ENCODE peak calls at places on chromosomes 4 and X, in four cellular contexts. One of them, this sample, is unnamed.

GRCh38 chr4:8135666-8136065 is 22.9 kb downstream of the ABLIM2 start:
- DNase-seq in uterus: no peak
- DNase-seq in thoracic aorta: no peak
- DNase-seq in AG09319: no peak
- DNase-seq in this sample: no peak

GRCh38 chr4:187172340-187172761 is 448.7 kb upstream of the FAT1 start:
- DNase-seq in uterus: no peak
- DNase-seq in thoracic aorta: no peak
- DNase-seq in AG09319: peak; percentile 58
- DNase-seq in this sample: no peak

GRCh38 chr4:133982533-133983224 is 218.9 kb downstream of the PABPC4L start:
- DNase-seq in thoracic aorta: no peak
- DNase-seq in uterus: no peak
- DNase-seq in AG09319: no peak
- DNase-seq in this sample: no peak

GRCh38 chr4:16864199-16864598 is 34.2 kb downstream of the LDB2 start:
- DNase-seq in thoracic aorta: no peak
- DNase-seq in AG09319: no peak
- DNase-seq in uterus: no peak
- DNase-seq in this sample: no peak

GRCh38 chr4:128782076-128782715 is 27.3 kb upstream of the JADE1 start:
- DNase-seq in thoracic aorta: no peak
- DNase-seq in uterus: peak; percentile 20
- DNase-seq in AG09319: no peak
- DNase-seq in this sample: peak; percentile 54

GRCh38 chr4:55768291-55768690 is 51.3 kb upstream of the EXOC1L start:
- DNase-seq in AG09319: peak; percentile 12
- DNase-seq in uterus: no peak
- DNase-seq in thoracic aorta: no peak
- DNase-seq in this sample: no peak

GRCh38 chrX:138127314-138127713 is 561.4 kb downstream of the ZIC3 start:
- DNase-seq in uterus: no peak
- DNase-seq in thoracic aorta: no peak
- DNase-seq in AG09319: no peak
- DNase-seq in this sample: no peak

GRCh38 chrX:119736206-119736764 is 22.1 kb upstream of the SOWAHD start:
- DNase-seq in AG09319: no peak
- DNase-seq in uterus: no peak
- DNase-seq in thoracic aorta: no peak
- DNase-seq in this sample: no peak

GRCh38 chrX:10137516-10137915 is 19.3 kb upstream of the CLCN4 start:
- DNase-seq in AG09319: no peak
- DNase-seq in uterus: no peak
- DNase-seq in thoracic aorta: no peak
- DNase-seq in this sample: no peak

GRCh38 chrX:29762006-29762405 is 453.4 kb upstream of the MAGEB2 start:
- DNase-seq in thoracic aorta: no peak
- DNase-seq in AG09319: no peak
- DNase-seq in uterus: no peak
- DNase-seq in this sample: no peak

GRCh38 chr4:145473203-145473602 is 8.4 kb upstream of the SMAD1 start:
- DNase-seq in AG09319: no peak
- DNase-seq in uterus: no peak
- DNase-seq in thoracic aorta: no peak
- DNase-seq in this sample: no peak

GRCh38 chr4:105088110-105088879 is 58.4 kb upstream of the TET2 start:
- DNase-seq in AG09319: peak; percentile 58
- DNase-seq in uterus: peak; percentile 22
- DNase-seq in thoracic aorta: no peak
- DNase-seq in this sample: no peak

GRCh38 chrX:71111851-71112468 is 583 bp upstream of the IL2RG start:
- DNase-seq in thoracic aorta: no peak
- DNase-seq in uterus: no peak
- DNase-seq in AG09319: no peak
- DNase-seq in this sample: no peak

GRCh38 chrX:10681167-10681566 is 60.8 kb upstream of the MID1 start:
- DNase-seq in AG09319: no peak
- DNase-seq in uterus: no peak
- DNase-seq in thoracic aorta: no peak
- DNase-seq in this sample: peak; percentile 17

GRCh38 chrX:145817666-145818521 is at the start of gene SLITRK2:
- DNase-seq in thoracic aorta: no peak
- DNase-seq in uterus: peak; percentile 12
- DNase-seq in AG09319: no peak
- DNase-seq in this sample: no peak

GRCh38 chrX:148501121-148502066 is 977 bp downstream of the AFF2 start:
- DNase-seq in thoracic aorta: no peak
- DNase-seq in uterus: no peak
- DNase-seq in AG09319: no peak
- DNase-seq in this sample: peak; percentile 29

GRCh38 chrX:152399395-152399794 is 51.7 kb downstream of the GABRA3 start:
- DNase-seq in thoracic aorta: no peak
- DNase-seq in uterus: no peak
- DNase-seq in AG09319: no peak
- DNase-seq in this sample: no peak

GRCh38 chrX:44162964-44163475 is 180.5 kb downstream of the EFHC2 start:
- DNase-seq in thoracic aorta: no peak
- DNase-seq in uterus: no peak
- DNase-seq in AG09319: no peak
- DNase-seq in this sample: no peak

DNA sequence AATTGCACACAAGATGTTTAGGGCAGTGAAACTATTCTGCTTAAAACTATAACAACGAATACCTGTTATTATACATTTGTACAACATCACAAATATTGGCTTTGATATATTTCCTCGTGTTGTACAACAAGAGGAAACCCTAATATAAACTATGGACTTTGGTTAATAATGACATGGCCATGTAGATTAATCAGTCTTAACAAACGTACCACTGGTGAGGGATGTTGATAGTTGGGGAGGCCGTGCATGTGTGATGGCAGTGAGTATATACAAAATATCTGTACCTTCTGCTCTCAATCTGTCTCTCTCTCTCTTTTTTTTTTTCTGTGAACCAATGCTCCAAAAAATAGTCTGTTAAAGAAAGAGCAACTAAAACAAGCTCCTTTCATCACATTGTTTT is 22.2 kb upstream of the HPGD start:
- DNase-seq in thoracic aorta: no peak
- DNase-seq in AG09319: no peak
- DNase-seq in uterus: no peak
- DNase-seq in this sample: no peak
- TF ChIP-seq CTCF in thoracic aorta: no peak
- TF ChIP-seq CTCF in AG09319: no peak
- TF ChIP-seq CTCF in uterus: no peak
- TF ChIP-seq CTCF in this sample: no peak

GRCh38 chr4:185640809-185641675 is 105.7 kb upstream of the PDLIM3 start:
- DNase-seq in AG09319: peak; percentile 66
- DNase-seq in uterus: no peak
- DNase-seq in thoracic aorta: no peak
- DNase-seq in this sample: no peak
- TF ChIP-seq CTCF in AG09319: peak; percentile 42
- TF ChIP-seq CTCF in uterus: peak; percentile 44
- TF ChIP-seq CTCF in thoracic aorta: no peak
- TF ChIP-seq CTCF in this sample: peak; percentile 41

GRCh38 chrX:108640817-108641216 is 95.5 kb downstream of the IRS4 start:
- DNase-seq in uterus: no peak
- DNase-seq in AG09319: no peak
- DNase-seq in thoracic aorta: no peak
- DNase-seq in this sample: no peak

GRCh38 chrX:108642273-108642628 is 94.1 kb downstream of the IRS4 start:
- DNase-seq in AG09319: no peak
- DNase-seq in uterus: no peak
- DNase-seq in thoracic aorta: no peak
- DNase-seq in this sample: no peak

GRCh38 chrX:108641589-108642272 is 94.6 kb downstream of the IRS4 start:
- DNase-seq in thoracic aorta: no peak
- DNase-seq in AG09319: no peak
- DNase-seq in uterus: no peak
- DNase-seq in this sample: no peak
- TF ChIP-seq CTCF in thoracic aorta: no peak
- TF ChIP-seq CTCF in AG09319: no peak
- TF ChIP-seq CTCF in uterus: no peak
- TF ChIP-seq CTCF in this sample: no peak

DNA sequence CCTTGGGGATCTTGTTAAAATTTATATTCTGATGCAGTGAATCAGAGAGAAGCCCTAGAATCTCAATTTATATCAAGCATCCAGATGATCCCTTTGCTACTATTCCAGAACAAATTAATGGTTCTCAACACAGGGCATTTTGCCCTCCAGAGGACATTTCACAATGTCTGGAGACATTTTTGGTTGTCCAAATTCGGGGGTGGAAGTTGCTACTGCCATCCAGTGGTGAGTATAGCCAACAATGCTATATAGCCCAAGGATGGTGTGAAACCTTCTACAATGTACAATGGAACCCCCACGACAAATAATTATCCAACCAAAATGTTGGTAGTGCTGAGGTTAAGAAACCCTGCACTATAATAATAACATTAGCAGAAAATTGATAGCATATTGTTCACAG is 2440.0 kb downstream of the PCDH7 start:
- DNase-seq in uterus: no peak
- DNase-seq in thoracic aorta: no peak
- DNase-seq in AG09319: peak; percentile 5
- DNase-seq in this sample: no peak
- TF ChIP-seq CTCF in uterus: no peak
- TF ChIP-seq CTCF in thoracic aorta: no peak
- TF ChIP-seq CTCF in AG09319: peak; percentile 77
- TF ChIP-seq CTCF in this sample: peak; percentile 57

GRCh38 chr4:124943938-124944337 is 231.4 kb upstream of the ANKRD50 start:
- DNase-seq in thoracic aorta: no peak
- DNase-seq in AG09319: no peak
- DNase-seq in uterus: no peak
- DNase-seq in this sample: no peak
- TF ChIP-seq CTCF in thoracic aorta: no peak
- TF ChIP-seq CTCF in AG09319: no peak
- TF ChIP-seq CTCF in uterus: no peak
- TF ChIP-seq CTCF in this sample: no peak

GRCh38 chr4:119529788-119530187 is 98.8 kb downstream of the PDE5A start:
- DNase-seq in uterus: no peak
- DNase-seq in AG09319: no peak
- DNase-seq in thoracic aorta: no peak
- DNase-seq in this sample: no peak

GRCh38 chr4:119525005-119525749 is 103.4 kb downstream of the PDE5A start:
- DNase-seq in uterus: no peak
- DNase-seq in AG09319: no peak
- DNase-seq in thoracic aorta: no peak
- DNase-seq in this sample: no peak

GRCh38 chr4:119523399-119523798 is 105.2 kb downstream of the PDE5A start:
- DNase-seq in uterus: no peak
- DNase-seq in thoracic aorta: no peak
- DNase-seq in AG09319: no peak
- DNase-seq in this sample: no peak

GRCh38 chr4:119526786-119527550 is 101.6 kb downstream of the PDE5A start:
- DNase-seq in uterus: no peak
- DNase-seq in thoracic aorta: no peak
- DNase-seq in AG09319: no peak
- DNase-seq in this sample: no peak

GRCh38 chr4:119525771-119526712 is 102.6 kb downstream of the PDE5A start:
- DNase-seq in thoracic aorta: no peak
- DNase-seq in uterus: no peak
- DNase-seq in AG09319: no peak
- DNase-seq in this sample: no peak
- TF ChIP-seq CTCF in thoracic aorta: no peak
- TF ChIP-seq CTCF in uterus: no peak
- TF ChIP-seq CTCF in AG09319: no peak
- TF ChIP-seq CTCF in this sample: no peak

DNA sequence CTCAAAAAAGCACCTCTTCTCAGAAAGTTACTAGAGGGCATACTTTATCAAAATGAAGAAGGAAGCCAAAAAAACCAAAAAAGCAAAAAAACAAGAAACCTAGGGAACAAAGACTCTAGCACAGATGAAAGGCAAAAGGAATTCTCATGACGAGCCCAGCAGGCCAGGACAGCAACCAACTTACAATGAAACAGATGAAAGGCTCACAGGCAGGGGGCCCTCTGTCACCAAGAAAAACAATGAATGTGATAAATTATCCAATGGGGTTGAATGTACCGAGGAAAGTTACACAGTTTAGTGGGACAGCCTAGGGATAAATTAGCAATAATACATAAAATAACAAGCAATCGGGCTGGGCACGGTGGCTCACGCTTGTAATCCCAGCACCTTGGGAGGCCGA is 79.0 kb downstream of the GPR82 start:
- DNase-seq in uterus: no peak
- DNase-seq in thoracic aorta: no peak
- DNase-seq in AG09319: no peak
- DNase-seq in this sample: no peak
- TF ChIP-seq CTCF in uterus: no peak
- TF ChIP-seq CTCF in thoracic aorta: no peak
- TF ChIP-seq CTCF in AG09319: no peak
- TF ChIP-seq CTCF in this sample: no peak

GRCh38 chr4:180665994-180666818 is 1577.0 kb upstream of the TENM3 start:
- DNase-seq in thoracic aorta: no peak
- DNase-seq in AG09319: peak; percentile 24
- DNase-seq in uterus: no peak
- DNase-seq in this sample: no peak
- TF ChIP-seq CTCF in thoracic aorta: no peak
- TF ChIP-seq CTCF in AG09319: peak; percentile 61
- TF ChIP-seq CTCF in uterus: no peak
- TF ChIP-seq CTCF in this sample: peak; percentile 63

DNA sequence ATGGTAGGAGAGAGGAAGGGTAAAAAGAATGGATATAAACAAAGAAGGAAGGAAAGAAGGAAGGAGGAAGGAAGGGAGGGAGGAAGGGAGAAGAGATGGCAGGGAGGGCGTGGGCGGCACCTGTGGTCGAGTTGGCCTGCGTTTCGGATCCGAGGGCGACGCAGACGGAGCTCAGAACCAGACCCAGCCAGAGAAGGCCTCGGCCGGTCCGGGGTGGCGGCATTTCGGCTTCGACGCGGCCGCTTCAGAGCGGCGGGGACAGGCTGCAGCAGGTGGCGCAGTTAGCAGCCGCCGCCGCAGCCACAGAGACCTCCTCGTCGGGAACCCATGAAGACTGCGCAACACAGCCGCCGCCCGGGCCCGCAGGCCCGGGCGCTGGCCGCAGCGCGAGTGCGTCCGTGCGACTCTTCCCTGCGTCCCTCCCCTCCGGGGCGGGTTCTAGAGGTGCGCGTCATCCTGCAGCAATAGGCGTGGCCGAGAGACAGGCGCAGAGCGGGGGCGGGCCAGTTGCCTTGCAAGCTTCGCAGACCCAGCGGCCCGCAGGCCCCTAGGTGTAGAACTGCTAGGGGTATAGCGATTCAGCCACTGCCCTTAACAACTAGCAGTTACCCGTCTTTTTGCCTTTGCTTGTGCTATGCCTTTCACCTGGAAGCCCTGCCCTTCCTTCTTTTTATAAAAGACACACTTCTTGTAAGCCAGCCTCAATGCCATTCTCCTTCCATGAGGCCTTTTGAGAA is at the start of gene IDS:
- DNase-seq in thoracic aorta: peak; percentile 66
- DNase-seq in AG09319: peak; percentile 57
- DNase-seq in uterus: peak; percentile 89
- DNase-seq in this sample: peak; percentile 89
- TF ChIP-seq CTCF in thoracic aorta: no peak
- TF ChIP-seq CTCF in AG09319: no peak
- TF ChIP-seq CTCF in uterus: no peak
- TF ChIP-seq CTCF in this sample: no peak

This sample was measured in right lobe of liver.